ENCODE peak calls at places on chromosomes 5 and 9, in seven cellular contexts. Y is heart right ventricle, J is cardiac muscle cell, X is transverse colon, O is HFF-Myc, P is MM.1S, U is BJ. E is an unnamed sample.

GRCh38 chr9:87327567-87328125 is 170.0 kb upstream of the DAPK1 start:
- DNase-seq in Y (no peak), J (no peak), U (no peak), O (no peak), X (no peak), P (no peak), E (no peak)

GRCh38 chr5:72328172-72328571 is 8.0 kb downstream of the PTCD2 start:
- DNase-seq in X (no peak), Y (peak), P (no peak), J (peak), O (no peak), U (no peak), E (peak)

GRCh38 chr5:4230905-4231561 is 635.4 kb downstream of the IRX1 start:
- DNase-seq in J (no peak), Y (no peak), U (no peak), X (no peak), P (no peak), O (no peak), E (no peak)

GRCh38 chr5:53429706-53430105 is 50.7 kb upstream of the FST start:
- DNase-seq in Y (no peak), O (no peak), P (no peak), U (no peak), X (no peak), J (no peak), E (no peak)

GRCh38 chr9:99176527-99177013 is 45.2 kb downstream of the ALG2 start:
- DNase-seq in J (no peak), X (no peak), P (no peak), O (no peak), U (no peak), Y (no peak), E (no peak)

GRCh38 chr5:112014771-112015170 is 257.8 kb upstream of the NREP start:
- DNase-seq in P (no peak), O (no peak), U (peak), Y (no peak), J (no peak), X (no peak), E (peak)

GRCh38 chr5:73998496-73998895 is 372.5 kb downstream of the ARHGEF28 start:
- DNase-seq in P (no peak), X (no peak), J (peak), Y (no peak), O (no peak), U (no peak), E (no peak)

GRCh38 chr5:100430268-100430900 is 104.8 kb upstream of the FAM174A start:
- DNase-seq in Y (peak), P (peak), X (peak), O (peak), U (no peak), J (peak), E (no peak)

GRCh38 chr5:143126121-143127019 is 277.1 kb downstream of the NR3C1 start:
- DNase-seq in J (peak), P (no peak), U (no peak), Y (no peak), O (no peak), X (no peak), E (no peak)

GRCh38 chr9:131554865-131555351 is 9.6 kb downstream of the PRRT1B start:
- DNase-seq in P (no peak), J (no peak), Y (no peak), X (no peak), U (no peak), O (no peak), E (no peak)

GRCh38 chr9:131546336-131547084 is 1.2 kb downstream of the PRRT1B start:
- DNase-seq in J (peak), O (no peak), U (no peak), X (no peak), P (no peak), Y (no peak), E (no peak)

GRCh38 chr9:131554088-131554864 is 9.0 kb downstream of the PRRT1B start:
- DNase-seq in X (no peak), Y (no peak), O (no peak), P (no peak), U (no peak), J (no peak), E (no peak)

GRCh38 chr9:131555841-131556673 is 10.7 kb downstream of the PRRT1B start:
- DNase-seq in J (no peak), O (no peak), Y (no peak), U (no peak), P (no peak), X (no peak), E (no peak)

DNA sequence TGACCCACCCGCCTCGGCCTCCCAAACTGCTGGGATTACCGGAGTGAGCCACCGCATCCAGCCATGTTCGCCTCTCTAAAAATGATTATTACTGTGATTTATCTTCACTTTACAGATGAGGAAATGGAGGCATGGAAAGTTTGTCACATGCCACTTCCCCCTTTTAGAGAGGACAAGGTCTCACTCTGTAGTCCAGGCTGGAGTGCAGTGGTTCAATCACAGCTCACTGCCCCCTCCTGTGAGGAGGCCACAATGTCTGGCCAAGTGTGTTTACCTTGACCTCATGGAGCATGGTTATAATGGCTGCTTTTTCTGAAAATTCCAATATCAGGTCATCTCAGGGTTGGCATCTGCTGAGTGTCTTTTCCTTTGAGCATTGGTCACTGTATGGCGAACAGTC is 6.7 kb downstream of the PRRT1B start:
- DNase-seq in Y (no peak), O (no peak), X (no peak), J (no peak), P (no peak), U (no peak), E (no peak)
- H3K4me3 ChIP-seq in Y (no peak), O (no peak), X (no peak), J (no peak), P (no peak), U (no peak), E (no peak)

DNA sequence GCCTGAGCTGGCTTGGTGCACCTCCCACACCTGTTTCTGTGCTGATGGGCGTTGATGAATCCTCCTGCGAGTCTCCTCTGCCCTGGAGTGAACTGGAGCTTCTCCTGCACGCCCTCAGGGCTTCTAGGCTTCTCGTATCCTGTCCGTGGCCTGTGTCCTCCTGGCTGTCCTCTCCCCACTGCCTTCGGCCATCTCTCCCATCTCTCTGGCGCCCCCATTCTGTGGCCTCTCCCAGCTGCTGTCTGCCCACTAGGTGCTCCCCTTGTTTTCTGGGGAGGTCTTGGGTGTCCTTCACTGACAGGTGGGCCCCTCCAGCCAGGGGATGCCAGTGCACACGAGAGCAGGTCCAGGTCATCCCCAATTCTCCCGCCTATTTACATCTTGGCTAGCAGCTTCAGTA is 28.8 kb downstream of the AHRR start:
- DNase-seq in P (no peak), O (no peak), Y (no peak), U (no peak), X (no peak), J (no peak), E (no peak)
- TF ChIP-seq CTCF in P (peak), O (no peak), Y (no peak), U (peak), X (no peak), J (peak), E (no peak)

DNA sequence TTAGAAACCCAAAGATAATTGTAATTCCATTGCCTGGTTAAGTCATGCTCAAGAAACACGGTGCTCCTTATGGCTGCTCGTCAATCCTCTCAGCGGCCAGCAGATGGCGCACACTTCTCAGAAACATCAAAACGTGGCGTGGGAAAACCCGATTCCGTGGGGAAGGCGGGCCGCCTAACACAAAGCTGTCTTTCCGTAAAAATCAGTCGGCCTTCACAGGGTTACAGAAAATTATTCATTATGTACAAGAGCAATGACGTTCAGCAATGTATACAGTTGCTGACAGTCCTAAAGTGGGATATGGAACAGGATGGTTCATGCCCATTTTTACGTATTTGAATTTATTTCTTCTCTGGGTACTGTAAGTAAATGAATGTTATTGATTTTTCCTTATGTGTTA is 83.5 kb downstream of the PDE4D start:
- DNase-seq in O (no peak), P (peak), X (peak), Y (peak), U (no peak), J (peak), E (no peak)
- H3K4me3 ChIP-seq in O (no peak), P (peak), X (no peak), Y (no peak), U (no peak), J (no peak), E (no peak)

DNA sequence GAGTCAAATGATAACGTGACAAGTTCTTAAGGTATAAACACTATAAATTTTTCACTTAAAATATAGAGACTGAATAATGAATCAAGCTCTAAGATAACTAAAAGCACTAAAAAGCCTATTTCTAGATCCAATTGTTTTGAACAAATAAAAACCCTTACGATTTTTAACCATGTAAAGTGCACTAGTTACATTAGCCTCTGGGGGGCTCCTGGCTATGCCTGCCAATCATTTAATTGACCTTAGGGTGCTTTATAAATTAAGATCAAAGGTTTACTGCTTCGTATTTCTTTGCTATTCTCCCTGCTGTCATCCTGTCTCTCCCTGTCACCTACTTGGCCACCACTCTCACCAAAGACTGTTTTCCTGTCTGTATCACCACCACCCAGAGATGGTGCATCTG is 133.4 kb downstream of the ESM1 start:
- DNase-seq in O (no peak), U (no peak), Y (no peak), X (no peak), P (no peak), J (no peak), E (no peak)
- TF ChIP-seq CTCF in O (no peak), U (no peak), Y (no peak), X (no peak), P (peak), J (no peak), E (no peak)

GRCh38 chr5:103561670-103562069 is 919 bp downstream of the NUDT12 start:
- DNase-seq in J (no peak), X (no peak), O (no peak), P (no peak), Y (no peak), U (no peak), E (no peak)
- H3K4me3 ChIP-seq in J (peak), X (peak), O (peak), P (peak), Y (peak), U (peak), E (peak)

DNA sequence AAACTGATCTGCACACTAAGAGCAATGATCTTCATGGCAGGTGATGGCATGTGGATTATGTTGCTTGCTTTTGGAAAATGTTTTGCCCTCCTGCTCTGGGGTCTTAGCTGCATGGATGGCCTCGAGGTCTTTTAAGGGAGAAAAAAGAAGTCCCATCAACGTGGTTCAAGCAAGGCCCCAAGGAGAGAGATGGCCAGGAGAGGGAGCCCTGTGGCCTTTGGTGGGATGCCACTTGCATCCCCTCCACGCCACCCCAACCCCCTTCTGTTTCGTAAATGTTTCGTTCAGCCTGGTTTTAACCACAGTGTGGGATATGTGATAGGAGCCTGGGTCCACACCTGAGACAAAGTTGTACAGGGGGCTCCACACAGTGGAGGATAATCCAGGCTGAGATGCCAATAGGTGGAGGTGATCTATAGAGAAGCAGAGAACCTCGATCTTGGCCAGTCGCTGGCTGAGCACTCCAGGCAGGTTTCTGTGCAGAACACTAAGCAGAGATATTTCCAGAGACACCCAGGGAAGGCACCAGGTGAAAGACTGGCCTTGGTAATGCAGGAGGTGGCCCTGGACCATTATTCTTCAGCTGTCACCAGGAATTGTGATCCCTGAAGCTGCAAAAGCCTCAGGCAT is 25.8 kb upstream of the FRRS1L start:
- DNase-seq in X (peak), U (no peak), J (peak), O (no peak), Y (no peak), P (no peak), E (no peak)
- TF ChIP-seq CTCF in X (peak), U (peak), J (peak), O (peak), Y (peak), P (no peak), E (peak)

GRCh38 chr5:132226516-132227234 is 978 bp downstream of the P4HA2 start:
- DNase-seq in O (no peak), U (no peak), P (no peak), J (peak), X (peak), Y (peak), E (no peak)
- H3K4me3 ChIP-seq in O (peak), U (peak), P (peak), J (peak), X (peak), Y (peak), E (peak)

GRCh38 chr5:154868702-154869101 is 10.3 kb downstream of the CNOT8 start:
- DNase-seq in O (no peak), U (no peak), X (no peak), P (no peak), Y (no peak), J (peak), E (no peak)
- TF ChIP-seq CTCF in O (peak), U (peak), X (peak), P (no peak), Y (no peak), J (peak), E (no peak)

GRCh38 chr5:107216587-107216986 is 454.1 kb downstream of the EFNA5 start:
- DNase-seq in X (no peak), P (no peak), O (no peak), U (no peak), Y (no peak), J (no peak), E (no peak)
- H3K4me3 ChIP-seq in X (no peak), P (no peak), O (no peak), U (no peak), Y (no peak), J (no peak), E (no peak)

DNA sequence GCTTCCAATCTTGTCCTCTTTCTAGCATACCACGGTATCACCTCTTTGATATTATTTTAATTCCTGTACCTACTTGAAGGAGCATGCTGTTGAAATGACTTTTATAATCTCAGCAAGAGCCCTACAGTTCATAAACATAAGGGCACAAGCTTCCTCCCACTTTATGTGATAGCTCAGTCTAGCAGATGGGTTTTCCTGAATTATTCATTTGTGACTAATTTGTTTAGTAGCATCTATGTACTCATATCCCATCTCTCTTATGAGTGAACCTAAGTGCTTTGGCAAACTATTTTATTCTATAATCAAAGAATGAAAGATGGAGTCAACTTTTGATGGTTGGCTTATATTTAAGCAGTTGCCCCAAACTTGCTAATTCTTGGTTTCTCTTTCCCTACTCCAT is 17.9 kb downstream of the TXNDC8 start:
- DNase-seq in U (no peak), J (no peak), O (no peak), P (no peak), Y (no peak), X (no peak), E (no peak)
- TF ChIP-seq CTCF in U (no peak), J (no peak), O (no peak), P (no peak), Y (no peak), X (no peak), E (no peak)